ENCODE peak calls at places on chromosomes 12 and 14, in eight cellular contexts. W, Z, M, B, G, L, X and F are unnamed samples.

GRCh38 chr14:23605931-23606585 is 27.5 kb upstream of the JPH4 start:
- DNase-seq in W (no peak), Z (no peak), M (no peak), B (no peak), G (no peak), L (no peak), X (no peak), F (no peak)

GRCh38 chr12:124045671-124046070 is 72.7 kb downstream of the ZNF664 start:
- DNase-seq in W (no peak), Z (no peak), M (no peak), B (no peak), G (no peak), L (peak), X (no peak), F (no peak)

GRCh38 chr14:100688598-100689499 is 37.8 kb upstream of the DLK1 start:
- DNase-seq in W (peak), Z (no peak), M (peak), B (peak), G (no peak), L (no peak), X (no peak), F (peak)

GRCh38 chr12:30044206-30044605 is 260.5 kb upstream of the TMTC1 start:
- DNase-seq in W (no peak), Z (no peak), M (no peak), B (no peak), G (no peak), L (no peak), X (no peak), F (no peak)

GRCh38 chr12:49264466-49264872 is 413 bp upstream of the TUBA1C start:
- DNase-seq in W (peak), Z (no peak), M (no peak), B (peak), G (peak), L (no peak), X (peak), F (no peak)

GRCh38 chr14:61167642-61168041 is 113.5 kb downstream of the TMEM30B start:
- DNase-seq in W (no peak), Z (no peak), M (no peak), B (no peak), G (no peak), L (no peak), X (no peak), F (no peak)

GRCh38 chr12:120708646-120709045 is 1.6 kb upstream of the UNC119B start:
- DNase-seq in W (no peak), Z (no peak), M (no peak), B (no peak), G (no peak), L (no peak), X (no peak), F (no peak)

GRCh38 chr12:5083955-5084849 is 40.5 kb downstream of the KCNA5 start:
- DNase-seq in W (peak), Z (peak), M (peak), B (peak), G (peak), L (peak), X (no peak), F (peak)

GRCh38 chr12:49930515-49931288 is 19.8 kb upstream of the AQP2 start:
- DNase-seq in W (peak), Z (no peak), M (no peak), B (peak), G (no peak), L (no peak), X (no peak), F (peak)

GRCh38 chr12:103783744-103784664 is 57.0 kb downstream of the NT5DC3 start:
- DNase-seq in W (no peak), Z (no peak), M (no peak), B (no peak), G (no peak), L (no peak), X (no peak), F (peak)

GRCh38 chr14:103500148-103500990 is 22.3 kb downstream of the CKB start:
- DNase-seq in W (peak), Z (peak), M (no peak), B (peak), G (peak), L (peak), X (peak), F (peak)

GRCh38 chr14:33163109-33163508 is 224.4 kb downstream of the NPAS3 start:
- DNase-seq in W (no peak), Z (no peak), M (no peak), B (no peak), G (no peak), L (no peak), X (no peak), F (no peak)